ENCODE peak calls at places on chromosomes 4 and X, in five cellular contexts. Y is brain microvascular endothelial cell; J is ascending aorta; P is CD8-positive, alpha-beta memory T cell; R is psoas muscle. H is an unnamed sample. For H3K27me3, the result is how much of the 10 kb centered on the place peaks cover.

GRCh38 chr4:63169836-63170235 is 1239.4 kb downstream of the TECRL start:
- DNase-seq in Y (no peak), J (no peak), P (no peak), R (no peak), H (no peak)

GRCh38 chrX:259692-260355 is 21.4 kb upstream of the PLCXD1 start:
- DNase-seq in Y (no peak), J (no peak), P (no peak), R (peak), H (no peak)

GRCh38 chr4:133574248-133574647 is 425.2 kb downstream of the PCDH10 start:
- DNase-seq in Y (no peak), J (no peak), P (no peak), R (no peak), H (no peak)

GRCh38 chr4:112057479-112057878 is 87.8 kb upstream of the FAM241A start:
- DNase-seq in Y (no peak), J (no peak), P (no peak), R (no peak), H (no peak)

GRCh38 chr4:66164869-66165268 is 494.6 kb upstream of the EPHA5 start:
- DNase-seq in Y (no peak), J (no peak), P (no peak), R (no peak), H (no peak)

GRCh38 chrX:42515939-42516338 is 262.0 kb downstream of the PPP1R2C start:
- DNase-seq in Y (no peak), J (no peak), P (no peak), R (no peak), H (no peak)

GRCh38 chr4:152738812-152739211 is 40.7 kb downstream of the TIGD4 start:
- DNase-seq in Y (no peak), J (no peak), P (no peak), R (no peak), H (no peak)

GRCh38 chr4:25172964-25173917 is 13.0 kb upstream of the SEPSECS start:
- DNase-seq in Y (peak), J (peak), P (no peak), R (no peak), H (peak)

GRCh38 chr4:995311-996026 is 2.3 kb upstream of the SLC26A1 start:
- DNase-seq in Y (no peak), J (no peak), P (no peak), R (no peak), H (no peak)

GRCh38 chr4:112894951-112895350 is 154.5 kb upstream of the ANK2 start:
- DNase-seq in Y (no peak), J (no peak), P (no peak), R (no peak), H (no peak)

GRCh38 chr4:139841464-139842195 is 176.0 kb downstream of the MGST2 start:
- DNase-seq in Y (no peak), J (no peak), P (no peak), R (no peak), H (no peak)

GRCh38 chr4:140757220-140757607 is 1.0 kb upstream of the TBC1D9 start:
- DNase-seq in Y (no peak), J (no peak), P (no peak), R (no peak), H (no peak)

GRCh38 chr4:156195914-156196313 is 242.2 kb upstream of the CTSO start:
- DNase-seq in Y (no peak), J (no peak), P (no peak), R (no peak), H (no peak)

GRCh38 chr4:2712261-2712842 is 43.8 kb downstream of the TNIP2 start:
- DNase-seq in Y (no peak), J (no peak), P (no peak), R (peak), H (no peak)

GRCh38 chr4:37245391-37245954 is 930 bp downstream of the NWD2 start:
- DNase-seq in Y (no peak), J (no peak), P (no peak), R (no peak), H (no peak)
- H3K27me3 ChIP-seq in Y (under half), J (under half), P (under half), R (under half), H (under half)

GRCh38 chr4:34046580-34046979 is 2197.7 kb downstream of the ARAP2 start:
- DNase-seq in Y (peak), J (no peak), P (no peak), R (no peak), H (peak)
- H3K27me3 ChIP-seq in Y (under half), J (under half), P (under half), R (under half), H (under half)

DNA sequence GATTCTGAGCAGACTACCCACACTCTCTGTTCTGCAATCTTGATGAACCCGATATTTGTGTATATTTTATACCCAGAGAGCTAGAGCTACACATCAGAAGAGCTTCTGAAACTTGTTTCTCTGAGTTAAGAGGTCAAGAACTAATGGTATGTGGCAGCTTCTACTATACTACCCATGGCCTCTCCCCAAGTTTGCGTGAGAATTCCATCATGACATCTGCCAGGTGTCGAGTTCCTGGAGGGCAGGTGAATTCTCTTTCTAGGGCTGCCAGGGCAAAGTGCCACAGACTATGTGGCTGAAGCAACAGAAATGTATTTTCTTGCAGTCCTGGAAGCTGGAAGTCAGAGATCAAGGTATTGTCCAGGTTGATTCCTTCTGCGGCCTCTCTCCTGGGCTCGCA is 4.4 kb downstream of the SORCS2 start:
- DNase-seq in Y (no peak), J (no peak), P (no peak), R (no peak), H (no peak)
- H3K27me3 ChIP-seq in Y (under half), J (under half), P (under half), R (under half), H (under half)

DNA sequence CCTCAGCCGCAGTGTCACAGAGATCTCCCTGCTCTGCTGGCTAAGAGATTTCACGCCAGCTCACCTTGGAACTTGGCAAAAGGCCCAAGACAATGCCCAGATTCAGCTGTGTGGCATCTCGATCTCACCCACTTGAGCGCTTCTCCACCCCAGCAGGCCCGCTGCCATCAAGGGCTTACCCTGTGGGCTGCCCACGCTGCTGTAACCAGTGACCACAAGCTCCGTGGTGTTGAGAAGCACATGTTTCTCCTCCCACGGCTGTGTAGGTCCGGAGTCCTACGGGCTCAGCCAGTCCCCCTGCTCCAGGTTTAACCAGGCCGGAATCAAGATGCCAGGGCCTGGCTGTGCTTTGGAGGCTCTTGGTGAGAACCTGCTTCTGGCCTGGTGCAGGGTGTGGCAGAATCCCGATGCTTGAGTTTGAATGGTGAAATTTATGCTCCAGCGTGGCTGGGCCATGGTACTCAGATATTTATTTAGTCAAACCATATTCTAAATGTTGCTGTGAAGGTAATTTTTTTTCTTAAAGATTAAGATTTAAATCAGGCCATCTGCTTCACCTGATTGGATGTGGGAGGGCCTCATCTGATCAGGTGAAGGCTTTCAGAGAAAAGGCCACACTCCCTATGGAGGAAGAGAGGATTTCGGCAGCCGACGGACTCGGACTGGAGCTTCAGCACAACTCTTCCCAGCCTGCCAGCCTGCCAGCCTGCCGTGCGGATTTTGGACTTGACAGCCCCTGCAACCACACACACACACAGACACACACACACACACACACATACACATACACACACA is 24.8 kb upstream of the ADRA2C start:
- DNase-seq in Y (no peak), J (no peak), P (no peak), R (no peak), H (no peak)
- H3K27me3 ChIP-seq in Y (under half), J (under half), P (under half), R (under half), H (under half)

GRCh38 chr4:39406763-39407583 is at the start of gene KLB:
- DNase-seq in Y (no peak), J (no peak), P (no peak), R (no peak), H (no peak)
- H3K27me3 ChIP-seq in Y (under half), J (under half), P (under half), R (under half), H (under half)

GRCh38 chr4:42149004-42149403 is 3.5 kb downstream of the BEND4 start:
- DNase-seq in Y (no peak), J (no peak), P (no peak), R (no peak), H (no peak)

GRCh38 chr4:42151568-42152506 is 618 bp downstream of the BEND4 start:
- DNase-seq in Y (no peak), J (no peak), P (peak), R (peak), H (no peak)

GRCh38 chr4:42150653-42151567 is 1.5 kb downstream of the BEND4 start:
- DNase-seq in Y (no peak), J (no peak), P (no peak), R (no peak), H (no peak)

GRCh38 chr4:42152507-42153504 is at the start of gene BEND4:
- DNase-seq in Y (no peak), J (no peak), P (peak), R (no peak), H (no peak)

GRCh38 chr4:42148453-42148852 is 4.0 kb downstream of the BEND4 start:
- DNase-seq in Y (no peak), J (no peak), P (no peak), R (no peak), H (no peak)
- H3K27me3 ChIP-seq in Y (under half), J (under half), P (under half), R (under half), H (under half)

DNA sequence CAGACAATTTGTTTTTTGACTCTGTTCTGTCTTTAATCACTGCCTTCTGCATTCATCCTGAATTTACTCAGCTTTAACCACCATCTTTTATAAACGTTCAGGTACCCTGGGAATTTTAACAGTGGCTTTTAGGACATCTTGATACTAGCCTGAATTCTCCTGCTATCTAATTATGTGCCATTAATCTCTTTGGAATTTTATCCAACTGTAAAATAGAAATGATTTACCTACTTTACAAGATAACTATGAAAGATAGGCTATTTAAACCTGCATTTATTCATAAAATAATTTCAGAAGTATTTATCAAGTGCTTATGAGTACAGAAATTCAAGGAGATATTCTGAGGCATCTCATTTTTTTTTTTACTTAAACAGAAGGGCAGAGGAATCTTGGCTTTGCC is 146.5 kb upstream of the PLAC1 start:
- DNase-seq in Y (no peak), J (no peak), P (no peak), R (no peak), H (no peak)
- H3K27me3 ChIP-seq in Y (under half), J (under half), P (under half), R (under half), H (under half)

GRCh38 chr4:84481077-84481878 is 17.8 kb downstream of the NKX6-1 start:
- DNase-seq in Y (no peak), J (no peak), P (no peak), R (no peak), H (no peak)
- H3K27me3 ChIP-seq in Y (under half), J (under half), P (under half), R (under half), H (under half)

DNA sequence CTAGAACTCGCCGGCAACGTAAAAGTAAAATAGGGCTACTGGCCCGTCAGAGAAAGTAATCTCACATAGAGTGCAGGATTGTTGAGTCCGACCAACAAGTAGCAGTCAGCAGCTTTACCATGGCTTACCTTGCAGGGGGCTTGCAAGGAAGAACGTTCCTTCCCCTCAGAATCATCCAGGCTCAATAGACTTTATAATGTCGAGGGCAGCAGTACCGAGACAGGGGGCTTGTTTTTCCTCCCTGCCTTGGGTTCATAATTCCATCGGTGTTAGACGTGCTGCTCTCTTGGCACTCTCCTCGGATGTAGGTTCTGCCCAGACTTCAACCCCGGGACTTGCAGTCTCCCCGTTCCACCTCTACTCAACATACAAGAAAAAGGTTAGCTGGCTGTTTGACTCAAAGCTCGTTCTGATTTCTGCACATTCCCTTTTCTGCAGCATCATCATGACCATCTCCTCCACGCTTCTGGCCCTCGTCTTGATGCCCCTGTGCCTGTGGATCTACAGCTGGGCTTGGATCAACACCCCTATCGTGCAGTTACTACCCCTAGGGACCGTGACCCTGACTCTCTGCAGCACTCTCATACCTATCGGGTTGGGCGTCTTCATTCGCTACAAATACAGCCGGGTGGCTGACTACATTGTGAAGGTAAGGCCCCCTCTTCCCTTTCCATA is 1.5 kb downstream of the SLC10A4 start:
- DNase-seq in Y (no peak), J (no peak), P (no peak), R (no peak), H (no peak)
- H3K27me3 ChIP-seq in Y (under half), J (under half), P (under half), R (under half), H (under half)